ENCODE peak calls at places on chromosomes 12 and 14, in nine cellular contexts. F, N, A, P, E, M, R, G and Z are unnamed samples.

GRCh38 chr14:90608925-90609324 is 207.3 kb downstream of the TTC7B start:
- DNase-seq in F (no peak), N (no peak), A (no peak), P (no peak), E (no peak), M (no peak), R (no peak), G (no peak), Z (peak)

GRCh38 chr12:20455001-20455706 is 86.8 kb downstream of the PDE3A start:
- DNase-seq in F (no peak), N (no peak), A (no peak), P (peak), E (no peak), M (no peak), R (no peak), G (no peak), Z (no peak)

GRCh38 chr14:25041898-25042297 is 8.0 kb downstream of the STXBP6 start:
- DNase-seq in F (no peak), N (no peak), A (no peak), P (peak), E (no peak), M (no peak), R (no peak), G (no peak), Z (no peak)

GRCh38 chr14:87628129-87628528 is 364.9 kb downstream of the GALC start:
- DNase-seq in F (no peak), N (no peak), A (no peak), P (peak), E (no peak), M (no peak), R (no peak), G (no peak), Z (no peak)

GRCh38 chr14:66503532-66503931 is 4.4 kb upstream of the GPHN start:
- DNase-seq in F (no peak), N (peak), A (no peak), P (peak), E (no peak), M (no peak), R (no peak), G (no peak), Z (no peak)

GRCh38 chr12:126342866-126343265 is 1277.6 kb downstream of the AACS start:
- DNase-seq in F (no peak), N (no peak), A (no peak), P (no peak), E (no peak), M (no peak), R (no peak), G (no peak), Z (no peak)

GRCh38 chr12:38384816-38385491 is 68.4 kb downstream of the ALG10B start:
- DNase-seq in F (no peak), N (no peak), A (no peak), P (no peak), E (no peak), M (no peak), R (no peak), G (no peak), Z (no peak)

GRCh38 chr12:62438098-62438692 is 28.4 kb upstream of the MON2 start:
- DNase-seq in F (peak), N (peak), A (no peak), P (peak), E (no peak), M (no peak), R (peak), G (peak), Z (peak)

GRCh38 chr12:102960766-102961487 is 3.5 kb downstream of the ASCL1 start:
- DNase-seq in F (no peak), N (no peak), A (no peak), P (no peak), E (no peak), M (no peak), R (no peak), G (no peak), Z (no peak)

GRCh38 chr14:102320033-102320660 is 601 bp downstream of the ZNF839 start:
- DNase-seq in F (no peak), N (peak), A (no peak), P (peak), E (peak), M (no peak), R (peak), G (no peak), Z (peak)

GRCh38 chr12:116820077-116820656 is 61.1 kb downstream of the HRK start:
- DNase-seq in F (no peak), N (no peak), A (no peak), P (no peak), E (no peak), M (no peak), R (no peak), G (no peak), Z (no peak)

GRCh38 chr12:108271951-108272729 is 67.0 kb downstream of the CMKLR1 start:
- DNase-seq in F (no peak), N (no peak), A (no peak), P (no peak), E (no peak), M (no peak), R (no peak), G (no peak), Z (no peak)

GRCh38 chr14:90629471-90629870 is 186.8 kb downstream of the TTC7B start:
- DNase-seq in F (peak), N (no peak), A (no peak), P (peak), E (no peak), M (no peak), R (no peak), G (no peak), Z (no peak)

GRCh38 chr12:19978193-19978592 is 390.1 kb upstream of the PDE3A start:
- DNase-seq in F (no peak), N (peak), A (no peak), P (peak), E (no peak), M (no peak), R (peak), G (no peak), Z (no peak)

GRCh38 chr12:2395352-2395977 is 342.7 kb downstream of the CACNA1C start:
- DNase-seq in F (peak), N (peak), A (no peak), P (peak), E (peak), M (peak), R (peak), G (peak), Z (peak)

GRCh38 chr12:68236421-68237059 is 10.9 kb upstream of the IL26 start:
- DNase-seq in F (no peak), N (no peak), A (no peak), P (no peak), E (peak), M (no peak), R (no peak), G (no peak), Z (peak)

GRCh38 chr12:10612954-10613333 is 465 bp downstream of the MAGOHB start:
- DNase-seq in F (no peak), N (peak), A (no peak), P (peak), E (no peak), M (no peak), R (no peak), G (no peak), Z (no peak)

GRCh38 chr14:52553671-52554575 is 1.3 kb downstream of the GPR137C start:
- DNase-seq in F (peak), N (peak), A (peak), P (peak), E (peak), M (peak), R (peak), G (no peak), Z (peak)

GRCh38 chr12:26116829-26117228 is 8.0 kb downstream of the BHLHE41 start:
- DNase-seq in F (no peak), N (no peak), A (no peak), P (peak), E (no peak), M (no peak), R (no peak), G (no peak), Z (no peak)

GRCh38 chr12:131521326-131521725 is 189.6 kb upstream of the SFSWAP start:
- DNase-seq in F (no peak), N (no peak), A (no peak), P (no peak), E (no peak), M (no peak), R (no peak), G (no peak), Z (no peak)

GRCh38 chr12:28313631-28314030 is 123.4 kb downstream of the CCDC91 start:
- DNase-seq in F (no peak), N (peak), A (no peak), P (peak), E (no peak), M (no peak), R (peak), G (no peak), Z (no peak)

GRCh38 chr12:32895688-32896437 is 714 bp downstream of the PKP2 start:
- DNase-seq in F (no peak), N (no peak), A (no peak), P (no peak), E (peak), M (peak), R (no peak), G (no peak), Z (no peak)
- TF ChIP-seq CTCF in F (no peak), N (no peak), A (no peak), P (no peak), E (peak), M (peak), R (no peak), G (no peak), Z (no peak)

GRCh38 chr14:53964249-53964648 is 7.6 kb upstream of the BMP4 start:
- DNase-seq in F (no peak), N (no peak), A (no peak), P (peak), E (no peak), M (no peak), R (no peak), G (no peak), Z (no peak)

GRCh38 chr14:53968756-53969155 is 12.1 kb upstream of the BMP4 start:
- DNase-seq in F (no peak), N (no peak), A (no peak), P (no peak), E (no peak), M (no peak), R (no peak), G (no peak), Z (no peak)

GRCh38 chr14:53962954-53963490 is 6.4 kb upstream of the BMP4 start:
- DNase-seq in F (no peak), N (no peak), A (no peak), P (no peak), E (no peak), M (no peak), R (no peak), G (no peak), Z (no peak)

GRCh38 chr14:53967606-53968005 is 11.0 kb upstream of the BMP4 start:
- DNase-seq in F (no peak), N (no peak), A (no peak), P (no peak), E (no peak), M (no peak), R (no peak), G (no peak), Z (no peak)

DNA sequence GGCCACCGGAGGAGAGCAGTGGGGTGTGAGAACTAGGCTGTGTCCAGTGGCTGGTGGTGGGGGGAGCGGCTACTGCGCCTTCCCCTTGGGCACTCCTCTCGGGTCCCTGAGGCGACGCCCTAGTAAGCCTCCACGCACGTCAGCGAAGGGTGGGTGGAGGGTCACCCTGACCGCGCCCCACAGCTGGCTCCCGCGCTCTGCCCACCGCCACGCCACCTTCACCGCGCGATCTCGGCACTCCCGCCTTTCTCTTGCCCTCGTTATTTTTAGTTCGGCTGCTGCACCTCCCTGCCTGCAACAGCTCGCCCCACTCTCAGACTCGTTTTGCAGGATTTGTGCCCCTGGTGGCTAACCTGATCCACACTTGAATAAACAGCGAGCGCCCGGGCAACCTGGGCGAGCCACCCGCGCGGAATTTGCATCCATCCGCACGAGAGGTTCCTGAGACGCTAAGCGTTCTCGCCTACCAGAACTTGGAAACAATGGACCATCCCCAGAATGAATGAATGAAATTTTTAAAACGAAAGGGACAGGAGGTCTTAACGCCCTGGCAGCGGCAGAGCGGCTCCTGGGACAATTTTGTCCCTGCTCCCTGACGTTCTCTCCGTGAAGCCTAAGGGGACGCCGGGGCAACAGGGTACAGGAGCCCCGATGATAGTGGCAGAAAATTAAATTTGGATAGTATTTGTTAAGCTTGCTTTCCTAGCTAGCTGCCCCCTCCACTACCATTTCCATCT is 7.0 kb upstream of the BMP4 start:
- DNase-seq in F (peak), N (no peak), A (no peak), P (peak), E (peak), M (peak), R (no peak), G (no peak), Z (no peak)
- TF ChIP-seq CTCF in F (no peak), N (peak), A (no peak), P (peak), E (no peak), M (peak), R (peak), G (peak), Z (no peak)

GRCh38 chr12:105264771-105265170 is 28.8 kb upstream of the APPL2 start:
- DNase-seq in F (no peak), N (no peak), A (no peak), P (no peak), E (no peak), M (no peak), R (no peak), G (no peak), Z (no peak)

GRCh38 chr12:105259226-105259625 is 23.3 kb upstream of the APPL2 start:
- DNase-seq in F (no peak), N (no peak), A (no peak), P (no peak), E (no peak), M (no peak), R (no peak), G (no peak), Z (no peak)

GRCh38 chr12:105261010-105261409 is 25.0 kb upstream of the APPL2 start:
- DNase-seq in F (no peak), N (no peak), A (no peak), P (no peak), E (no peak), M (no peak), R (no peak), G (no peak), Z (no peak)

GRCh38 chr12:105267711-105268110 is 31.7 kb upstream of the APPL2 start:
- DNase-seq in F (no peak), N (no peak), A (no peak), P (no peak), E (no peak), M (no peak), R (peak), G (no peak), Z (no peak)

GRCh38 chr12:105262461-105263184 is 26.6 kb upstream of the APPL2 start:
- DNase-seq in F (no peak), N (no peak), A (no peak), P (peak), E (no peak), M (no peak), R (no peak), G (no peak), Z (no peak)
- TF ChIP-seq CTCF in F (no peak), N (no peak), A (no peak), P (no peak), E (no peak), M (no peak), R (peak), G (no peak), Z (no peak)

DNA sequence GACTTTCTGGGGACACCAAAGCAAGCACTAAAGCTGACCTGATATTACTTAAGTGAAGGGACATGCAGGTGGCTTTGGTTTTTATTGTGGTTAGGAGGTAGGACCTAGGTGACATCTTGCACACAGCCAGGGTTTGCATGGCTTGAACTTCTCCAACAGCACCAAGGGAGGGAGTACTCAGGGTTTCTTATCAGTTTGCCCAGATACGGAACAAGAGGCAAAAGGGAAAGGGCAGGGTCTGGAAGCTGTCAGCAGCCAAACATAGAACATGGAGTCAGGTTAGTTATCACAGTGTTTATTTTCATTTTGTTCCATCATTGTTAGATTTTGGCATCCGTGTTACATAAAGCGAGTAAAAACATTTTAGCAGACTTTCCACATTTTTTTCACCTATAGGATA is 186.3 kb upstream of the CLEC14A start:
- DNase-seq in F (no peak), N (no peak), A (no peak), P (no peak), E (no peak), M (no peak), R (no peak), G (no peak), Z (no peak)
- TF ChIP-seq CTCF in F (no peak), N (no peak), A (no peak), P (no peak), E (no peak), M (no peak), R (no peak), G (no peak), Z (no peak)

DNA sequence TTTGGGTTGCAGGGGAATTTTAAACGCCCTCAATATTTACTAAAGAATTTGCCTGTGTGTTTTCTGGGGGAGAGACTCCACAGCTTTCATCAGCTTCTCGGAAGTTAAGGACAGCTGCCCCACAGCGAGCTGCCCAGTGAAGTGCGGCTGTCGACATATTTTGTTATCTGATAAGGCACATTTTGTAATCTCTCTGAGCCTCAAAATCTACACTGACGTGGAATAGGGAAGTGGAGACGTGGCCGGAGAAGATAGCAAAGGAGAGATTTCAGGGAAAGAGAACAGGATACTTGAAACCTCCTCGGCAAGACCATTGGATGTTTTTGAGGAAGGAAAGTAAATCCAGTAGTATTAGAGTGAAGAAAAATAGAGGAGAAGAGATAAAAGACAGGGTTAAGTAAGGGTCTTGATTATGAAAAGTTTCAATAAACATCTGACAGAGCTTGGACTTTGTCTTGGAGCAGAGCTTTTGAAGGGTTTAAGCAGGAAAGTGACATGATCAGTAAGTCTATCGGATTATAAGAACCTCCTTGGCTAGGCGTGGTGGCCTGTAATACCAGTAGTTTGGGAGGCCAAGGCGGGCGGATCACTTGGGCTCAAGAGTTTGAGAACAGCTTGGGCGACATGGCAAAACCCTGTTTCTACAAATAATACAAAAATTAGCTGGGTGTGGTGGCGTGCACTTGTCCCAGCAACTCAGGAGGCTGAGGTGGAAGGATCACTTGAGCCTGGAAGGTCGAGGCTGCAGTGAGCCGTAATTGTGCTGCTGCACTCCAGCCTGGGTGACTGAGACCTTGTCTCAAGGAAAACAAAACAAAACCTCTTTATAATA is 1.1 kb downstream of the POLR3B start:
- DNase-seq in F (peak), N (peak), A (no peak), P (peak), E (peak), M (no peak), R (peak), G (no peak), Z (no peak)
- TF ChIP-seq CTCF in F (no peak), N (no peak), A (no peak), P (no peak), E (no peak), M (no peak), R (no peak), G (no peak), Z (no peak)

GRCh38 chr14:76641541-76641940 is 119.7 kb upstream of the VASH1 start:
- DNase-seq in F (no peak), N (no peak), A (no peak), P (no peak), E (no peak), M (no peak), R (no peak), G (no peak), Z (no peak)

GRCh38 chr14:76640923-76641395 is 120.3 kb upstream of the VASH1 start:
- DNase-seq in F (no peak), N (no peak), A (no peak), P (no peak), E (no peak), M (no peak), R (no peak), G (no peak), Z (no peak)

GRCh38 chr14:76639606-76640272 is 121.5 kb upstream of the VASH1 start:
- DNase-seq in F (no peak), N (no peak), A (no peak), P (no peak), E (no peak), M (no peak), R (no peak), G (no peak), Z (no peak)

GRCh38 chr14:76647699-76648298 is 113.5 kb upstream of the VASH1 start:
- DNase-seq in F (no peak), N (peak), A (no peak), P (peak), E (no peak), M (peak), R (peak), G (peak), Z (peak)

DNA sequence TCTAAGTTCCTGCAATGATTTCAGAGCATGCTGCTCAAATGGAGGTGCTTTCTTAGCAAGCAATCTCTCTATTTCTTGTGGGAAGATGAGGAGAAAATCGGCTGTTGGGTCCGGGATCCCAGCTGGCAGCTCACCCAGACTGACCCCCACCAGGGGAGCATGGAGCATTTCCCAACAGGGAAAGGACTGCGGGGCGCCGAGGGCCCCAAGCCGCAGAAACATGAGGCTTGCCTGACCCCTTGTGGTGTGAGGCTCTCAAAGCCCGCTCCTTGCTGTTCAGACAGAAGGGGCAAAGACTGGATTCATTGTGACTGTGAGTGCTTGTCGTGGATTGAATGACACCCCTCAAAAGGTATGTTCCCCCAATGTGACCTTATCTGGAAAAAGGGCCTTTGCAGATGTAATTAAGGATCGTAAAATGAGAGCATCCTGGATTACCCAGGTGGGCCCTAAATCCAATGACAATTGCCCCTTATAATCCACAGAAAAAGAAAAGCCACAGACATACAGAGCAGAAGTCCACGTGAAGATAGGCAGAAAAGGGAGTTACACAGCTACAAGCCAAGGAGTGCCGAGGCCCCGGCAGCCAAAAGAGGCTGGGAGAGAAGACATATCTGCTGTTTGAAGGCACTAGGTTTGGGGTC is 116.3 kb upstream of the VASH1 start:
- DNase-seq in F (no peak), N (peak), A (no peak), P (peak), E (no peak), M (peak), R (peak), G (no peak), Z (peak)
- TF ChIP-seq CTCF in F (no peak), N (peak), A (no peak), P (peak), E (no peak), M (peak), R (peak), G (peak), Z (peak)